ENCODE peak calls at places on chromosomes 5 and 9, in four cellular contexts. One of them, this sample, is unnamed.
A peak's percentile ranks its signal among the peaks of the same experiment; 100 is the strongest.

GRCh38 chr5:117204926-117205869 is 630.6 kb upstream of the SEMA6A start:
- DNase-seq in CD4-positive, alpha-beta memory T cell: no peak
- DNase-seq in lower lobe of right lung: no peak
- DNase-seq in GM23338: no peak
- DNase-seq in this sample: no peak

GRCh38 chr9:114902773-114903589 is 27.4 kb downstream of the TNFSF8 start:
- DNase-seq in lower lobe of right lung: no peak
- DNase-seq in GM23338: no peak
- DNase-seq in CD4-positive, alpha-beta memory T cell: peak; percentile 79
- DNase-seq in this sample: no peak

GRCh38 chr5:172941067-172941516 is 18.1 kb upstream of the RPL26L1 start:
- DNase-seq in GM23338: no peak
- DNase-seq in lower lobe of right lung: no peak
- DNase-seq in CD4-positive, alpha-beta memory T cell: no peak
- DNase-seq in this sample: no peak

GRCh38 chr5:75265731-75266130 is 29.1 kb upstream of the ANKRD31 start:
- DNase-seq in lower lobe of right lung: no peak
- DNase-seq in CD4-positive, alpha-beta memory T cell: peak; percentile 52
- DNase-seq in GM23338: peak; percentile 80
- DNase-seq in this sample: no peak

GRCh38 chr5:122874179-122874875 is 28.9 kb downstream of the SNX24 start:
- DNase-seq in GM23338: no peak
- DNase-seq in CD4-positive, alpha-beta memory T cell: no peak
- DNase-seq in lower lobe of right lung: no peak
- DNase-seq in this sample: no peak

GRCh38 chr5:66169534-66169933 is 25.4 kb downstream of the SREK1 start:
- DNase-seq in CD4-positive, alpha-beta memory T cell: peak; percentile 58
- DNase-seq in GM23338: no peak
- DNase-seq in lower lobe of right lung: no peak
- DNase-seq in this sample: no peak

GRCh38 chr5:134162592-134162991 is 14.2 kb downstream of the SKP1 start:
- DNase-seq in GM23338: no peak
- DNase-seq in lower lobe of right lung: no peak
- DNase-seq in CD4-positive, alpha-beta memory T cell: no peak
- DNase-seq in this sample: no peak

GRCh38 chr9:78443946-78444345 is 147.0 kb downstream of the PSAT1 start:
- DNase-seq in lower lobe of right lung: no peak
- DNase-seq in CD4-positive, alpha-beta memory T cell: no peak
- DNase-seq in GM23338: no peak
- DNase-seq in this sample: no peak

GRCh38 chr5:180297587-180298282 is 5.9 kb upstream of the MAPK9 start:
- DNase-seq in CD4-positive, alpha-beta memory T cell: no peak
- DNase-seq in GM23338: no peak
- DNase-seq in lower lobe of right lung: no peak
- DNase-seq in this sample: no peak

GRCh38 chr5:180296778-180297177 is 4.9 kb upstream of the MAPK9 start:
- DNase-seq in CD4-positive, alpha-beta memory T cell: peak; percentile 21
- DNase-seq in GM23338: peak; percentile 32
- DNase-seq in lower lobe of right lung: no peak
- DNase-seq in this sample: no peak

GRCh38 chr5:180291943-180292831 is at the start of gene MAPK9:
- DNase-seq in CD4-positive, alpha-beta memory T cell: peak; percentile 90
- DNase-seq in GM23338: peak; percentile 93
- DNase-seq in lower lobe of right lung: peak; percentile 89
- DNase-seq in this sample: peak; percentile 94

GRCh38 chr5:180294401-180294800 is 2.5 kb upstream of the MAPK9 start:
- DNase-seq in lower lobe of right lung: no peak
- DNase-seq in CD4-positive, alpha-beta memory T cell: no peak
- DNase-seq in GM23338: no peak
- DNase-seq in this sample: no peak

DNA sequence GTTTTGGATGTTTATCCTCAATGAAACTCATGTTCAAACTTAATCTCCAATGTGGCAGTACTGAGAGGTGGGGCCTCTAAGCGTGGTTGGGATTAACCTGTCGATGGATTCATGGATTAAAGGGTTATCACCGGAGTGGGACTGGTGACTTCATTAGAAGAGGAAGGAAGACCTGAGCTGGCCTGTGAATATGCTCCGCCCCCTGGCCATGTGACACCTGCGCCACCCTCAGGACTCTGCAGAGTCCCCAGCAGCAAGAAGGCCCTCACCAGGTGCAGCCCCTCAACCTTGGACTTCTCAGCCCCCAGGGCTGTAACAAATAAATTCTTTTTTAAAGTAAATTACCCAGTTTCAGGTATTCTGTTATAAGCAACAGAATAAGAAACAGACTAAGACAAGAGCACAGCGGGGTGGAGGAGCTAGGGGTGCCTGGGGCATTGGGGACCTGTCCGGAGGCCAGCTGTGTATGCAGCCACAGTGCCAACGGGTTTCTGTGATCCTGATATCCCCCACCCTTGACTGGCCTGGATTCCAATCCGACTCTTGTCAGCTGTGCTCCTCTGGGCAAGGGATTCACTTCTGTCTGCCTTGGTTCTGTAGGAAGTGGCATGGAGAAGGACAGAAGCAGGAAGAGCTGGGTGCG is 3.2 kb upstream of the MAPK9 start:
- DNase-seq in GM23338: peak; percentile 53
- DNase-seq in CD4-positive, alpha-beta memory T cell: no peak
- DNase-seq in lower lobe of right lung: no peak
- DNase-seq in this sample: no peak
- H3K27me3 ChIP-seq in GM23338: no peaks in the 10 kb centered on the region
- H3K27me3 ChIP-seq in CD4-positive, alpha-beta memory T cell: no peaks in the 10 kb centered on the region
- H3K27me3 ChIP-seq in lower lobe of right lung: no peaks in the 10 kb centered on the region
- H3K27me3 ChIP-seq in this sample: no peaks in the 10 kb centered on the region

GRCh38 chr5:4479381-4479780 is 660.7 kb upstream of the ADAMTS16 start:
- DNase-seq in GM23338: no peak
- DNase-seq in lower lobe of right lung: no peak
- DNase-seq in CD4-positive, alpha-beta memory T cell: no peak
- DNase-seq in this sample: no peak

DNA sequence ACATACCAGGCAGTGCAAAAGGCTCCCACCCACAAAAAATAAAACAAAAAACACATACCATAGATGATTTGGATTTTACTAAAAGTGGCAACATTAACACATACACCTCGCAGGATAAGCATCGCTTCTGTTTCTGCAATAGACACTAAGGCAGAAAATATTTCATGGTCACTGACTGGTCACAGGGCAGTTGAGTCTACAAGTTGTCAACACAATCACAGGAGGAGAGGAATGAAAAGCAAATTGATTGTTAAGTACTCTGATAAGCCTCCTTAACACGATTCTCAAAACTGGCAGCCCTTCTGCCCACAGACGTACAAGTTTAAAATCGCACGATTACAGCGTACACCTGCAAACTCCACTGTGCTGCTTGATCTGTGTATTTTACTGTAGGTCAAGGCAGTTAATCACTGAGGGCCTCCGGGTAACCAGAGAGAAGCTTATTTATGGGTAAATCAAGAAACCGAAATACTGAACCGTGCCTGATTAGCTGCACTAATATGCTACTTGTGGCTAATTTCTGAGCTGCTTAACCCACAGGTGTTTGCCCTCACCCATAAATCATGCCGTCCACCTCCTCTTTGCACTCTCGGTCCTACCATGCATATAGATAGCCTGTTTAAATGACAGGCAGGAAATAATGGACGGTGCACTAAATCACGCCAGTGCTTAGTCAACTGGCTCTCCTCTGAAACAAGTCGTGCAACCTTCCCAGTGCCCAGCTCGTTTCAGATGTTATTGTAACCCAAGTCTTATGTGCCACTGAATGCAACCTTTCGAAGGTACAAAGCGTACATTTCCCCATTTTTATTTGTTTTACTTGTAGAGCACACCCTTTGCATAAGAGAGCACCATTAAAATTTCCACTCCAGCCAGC is 659.4 kb upstream of the ADAMTS16 start:
- DNase-seq in GM23338: no peak
- DNase-seq in CD4-positive, alpha-beta memory T cell: no peak
- DNase-seq in lower lobe of right lung: no peak
- DNase-seq in this sample: no peak
- H3K27me3 ChIP-seq in GM23338: no peaks in the 10 kb centered on the region
- H3K27me3 ChIP-seq in CD4-positive, alpha-beta memory T cell: no peaks in the 10 kb centered on the region
- H3K27me3 ChIP-seq in lower lobe of right lung: no peaks in the 10 kb centered on the region
- H3K27me3 ChIP-seq in this sample: no peaks in the 10 kb centered on the region

GRCh38 chr9:4662989-4663792 is 1.1 kb downstream of the PLPP6 start:
- DNase-seq in GM23338: peak; percentile 20
- DNase-seq in lower lobe of right lung: no peak
- DNase-seq in CD4-positive, alpha-beta memory T cell: peak; percentile 58
- DNase-seq in this sample: no peak

GRCh38 chr9:4662108-4662988 is at the start of gene PLPP6:
- DNase-seq in GM23338: peak; percentile 98
- DNase-seq in CD4-positive, alpha-beta memory T cell: peak; percentile 76
- DNase-seq in lower lobe of right lung: peak; percentile 93
- DNase-seq in this sample: peak; percentile 98

GRCh38 chr9:4657426-4658159 is 4.5 kb upstream of the PLPP6 start:
- DNase-seq in GM23338: no peak
- DNase-seq in CD4-positive, alpha-beta memory T cell: no peak
- DNase-seq in lower lobe of right lung: no peak
- DNase-seq in this sample: no peak

GRCh38 chr9:4663956-4664355 is 1.9 kb downstream of the PLPP6 start:
- DNase-seq in GM23338: no peak
- DNase-seq in lower lobe of right lung: no peak
- DNase-seq in CD4-positive, alpha-beta memory T cell: no peak
- DNase-seq in this sample: no peak

GRCh38 chr9:4661165-4662095 is 664 bp upstream of the PLPP6 start:
- DNase-seq in CD4-positive, alpha-beta memory T cell: no peak
- DNase-seq in lower lobe of right lung: no peak
- DNase-seq in GM23338: no peak
- DNase-seq in this sample: no peak
- H3K27me3 ChIP-seq in CD4-positive, alpha-beta memory T cell: no peaks in the 10 kb centered on the region
- H3K27me3 ChIP-seq in lower lobe of right lung: no peaks in the 10 kb centered on the region
- H3K27me3 ChIP-seq in GM23338: no peaks in the 10 kb centered on the region
- H3K27me3 ChIP-seq in this sample: no peaks in the 10 kb centered on the region

GRCh38 chr5:42631241-42631640 is 125.4 kb upstream of the CCDC152 start:
- DNase-seq in CD4-positive, alpha-beta memory T cell: no peak
- DNase-seq in lower lobe of right lung: no peak
- DNase-seq in GM23338: no peak
- DNase-seq in this sample: no peak
- H3K27me3 ChIP-seq in CD4-positive, alpha-beta memory T cell: no peaks in the 10 kb centered on the region
- H3K27me3 ChIP-seq in lower lobe of right lung: no peaks in the 10 kb centered on the region
- H3K27me3 ChIP-seq in GM23338: no peaks in the 10 kb centered on the region
- H3K27me3 ChIP-seq in this sample: no peaks in the 10 kb centered on the region

GRCh38 chr9:136155576-136155975 is 36.9 kb upstream of the TMEM250 start:
- DNase-seq in GM23338: no peak
- DNase-seq in CD4-positive, alpha-beta memory T cell: no peak
- DNase-seq in lower lobe of right lung: no peak
- DNase-seq in this sample: no peak

GRCh38 chr9:136153381-136154065 is 34.8 kb upstream of the TMEM250 start:
- DNase-seq in CD4-positive, alpha-beta memory T cell: no peak
- DNase-seq in lower lobe of right lung: no peak
- DNase-seq in GM23338: no peak
- DNase-seq in this sample: no peak

GRCh38 chr9:136156216-136157120 is 37.8 kb upstream of the TMEM250 start:
- DNase-seq in CD4-positive, alpha-beta memory T cell: no peak
- DNase-seq in lower lobe of right lung: no peak
- DNase-seq in GM23338: no peak
- DNase-seq in this sample: no peak

GRCh38 chr9:136152931-136153330 is 34.3 kb upstream of the TMEM250 start:
- DNase-seq in GM23338: no peak
- DNase-seq in CD4-positive, alpha-beta memory T cell: no peak
- DNase-seq in lower lobe of right lung: no peak
- DNase-seq in this sample: no peak

GRCh38 chr9:136154943-136155342 is 36.3 kb upstream of the TMEM250 start:
- DNase-seq in GM23338: no peak
- DNase-seq in lower lobe of right lung: no peak
- DNase-seq in CD4-positive, alpha-beta memory T cell: no peak
- DNase-seq in this sample: no peak
- H3K27me3 ChIP-seq in GM23338: no peaks in the 10 kb centered on the region
- H3K27me3 ChIP-seq in lower lobe of right lung: peaks cover 41% of the 10 kb centered on the region
- H3K27me3 ChIP-seq in CD4-positive, alpha-beta memory T cell: no peaks in the 10 kb centered on the region
- H3K27me3 ChIP-seq in this sample: no peaks in the 10 kb centered on the region

GRCh38 chr9:88536951-88537742 is 2.2 kb downstream of the NXNL2 start:
- DNase-seq in GM23338: no peak
- DNase-seq in CD4-positive, alpha-beta memory T cell: no peak
- DNase-seq in lower lobe of right lung: no peak
- DNase-seq in this sample: no peak
- H3K27me3 ChIP-seq in GM23338: peaks cover 20% of the 10 kb centered on the region
- H3K27me3 ChIP-seq in CD4-positive, alpha-beta memory T cell: peaks cover 7% of the 10 kb centered on the region
- H3K27me3 ChIP-seq in lower lobe of right lung: peaks cover 26% of the 10 kb centered on the region
- H3K27me3 ChIP-seq in this sample: peaks cover 89% of the 10 kb centered on the region

GRCh38 chr5:150394912-150395689 is 17.6 kb downstream of the CD74 start:
- DNase-seq in GM23338: no peak
- DNase-seq in lower lobe of right lung: no peak
- DNase-seq in CD4-positive, alpha-beta memory T cell: no peak
- DNase-seq in this sample: no peak
- H3K27me3 ChIP-seq in GM23338: no peaks in the 10 kb centered on the region
- H3K27me3 ChIP-seq in lower lobe of right lung: no peaks in the 10 kb centered on the region
- H3K27me3 ChIP-seq in CD4-positive, alpha-beta memory T cell: no peaks in the 10 kb centered on the region
- H3K27me3 ChIP-seq in this sample: no peaks in the 10 kb centered on the region

DNA sequence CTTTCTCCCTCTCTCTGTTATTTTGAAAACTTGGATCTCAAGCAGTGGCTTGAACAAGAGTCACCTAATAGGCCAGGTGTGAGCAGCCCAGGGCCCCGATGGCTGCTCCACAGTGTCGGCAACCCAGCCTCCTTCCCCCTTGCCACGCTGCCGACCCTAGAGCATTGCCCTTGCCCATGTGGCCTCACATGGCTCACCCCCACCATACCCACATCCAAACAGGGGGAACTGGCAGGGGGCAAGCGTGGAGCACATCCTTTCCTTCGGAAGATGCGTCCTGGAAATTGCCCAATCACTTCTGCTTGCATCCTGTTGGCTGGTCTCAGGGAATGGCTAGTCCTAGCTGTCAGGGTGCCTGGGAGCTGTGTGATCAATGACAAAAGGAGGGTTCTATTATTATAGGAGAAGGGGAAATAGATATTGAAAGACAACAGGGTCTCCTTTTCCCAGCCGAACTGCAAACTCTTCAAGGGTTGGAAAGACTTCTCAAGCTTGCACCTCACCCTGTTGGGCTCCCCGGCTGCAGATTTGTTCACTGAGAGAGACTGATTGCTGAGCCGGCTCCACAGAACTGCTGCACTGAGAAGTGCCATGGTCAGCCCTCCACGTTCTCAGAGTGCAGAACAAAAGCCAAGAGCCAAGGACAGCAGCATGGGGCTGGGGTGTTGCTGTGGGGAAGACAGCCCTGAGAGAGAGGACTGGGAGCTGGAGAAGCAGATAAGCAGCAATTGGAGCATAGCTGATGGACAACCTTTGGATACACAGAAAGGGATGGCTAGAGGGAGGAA is 8.3 kb upstream of the TIFAB start:
- DNase-seq in GM23338: no peak
- DNase-seq in lower lobe of right lung: no peak
- DNase-seq in CD4-positive, alpha-beta memory T cell: no peak
- DNase-seq in this sample: no peak
- H3K27me3 ChIP-seq in GM23338: peaks cover 46% of the 10 kb centered on the region
- H3K27me3 ChIP-seq in lower lobe of right lung: peaks cover 21% of the 10 kb centered on the region
- H3K27me3 ChIP-seq in CD4-positive, alpha-beta memory T cell: peaks cover 4% of the 10 kb centered on the region
- H3K27me3 ChIP-seq in this sample: peaks cover 88% of the 10 kb centered on the region

DNA sequence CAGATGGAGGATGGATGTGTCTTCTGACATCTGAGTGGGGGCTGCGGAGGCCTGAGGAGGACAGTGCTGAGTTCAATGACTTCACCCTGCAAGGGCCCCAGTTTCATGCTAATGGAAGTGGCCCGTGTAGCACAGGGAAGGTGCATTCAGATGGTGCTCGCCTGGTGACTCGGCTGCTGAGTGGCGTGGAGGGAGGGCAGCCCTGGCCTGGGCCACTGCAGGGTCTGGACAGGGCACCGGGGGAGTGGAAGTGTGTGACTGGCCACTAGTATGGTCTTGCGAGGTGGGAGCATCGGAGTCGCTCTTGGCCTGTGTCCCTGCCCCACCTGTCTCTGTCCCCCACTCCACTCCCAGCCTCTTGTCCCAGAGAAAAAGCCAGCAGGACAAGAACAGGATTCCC is 1.7 kb upstream of the SLC9A3 start:
- DNase-seq in CD4-positive, alpha-beta memory T cell: no peak
- DNase-seq in GM23338: no peak
- DNase-seq in lower lobe of right lung: peak; percentile 24
- DNase-seq in this sample: no peak
- H3K27me3 ChIP-seq in CD4-positive, alpha-beta memory T cell: peaks cover 32% of the 10 kb centered on the region
- H3K27me3 ChIP-seq in GM23338: peaks cover 85% of the 10 kb centered on the region
- H3K27me3 ChIP-seq in lower lobe of right lung: peaks cover 90% of the 10 kb centered on the region
- H3K27me3 ChIP-seq in this sample: peaks cover 91% of the 10 kb centered on the region